ENCODE peak calls at places on chromosomes 5 and 9, in six cellular contexts. O, J, R, Q, A and Z are unnamed samples.

GRCh38 chr5:123599171-123599570 is 87.2 kb downstream of the CSNK1G3 start:
- DNase-seq in O (no peak), J (no peak), R (no peak), Q (no peak), A (no peak), Z (no peak)

GRCh38 chr5:74400067-74400466 is 240.5 kb downstream of the ENC1 start:
- DNase-seq in O (no peak), J (no peak), R (no peak), Q (no peak), A (no peak), Z (no peak)

GRCh38 chr5:140240987-140241706 is 61.8 kb downstream of the PFDN1 start:
- DNase-seq in O (peak; percentile 95), J (peak; percentile 94), R (peak; percentile 89), Q (peak; percentile 79), A (peak; percentile 71), Z (no peak)

GRCh38 chr9:2597483-2597882 is 24.1 kb upstream of the VLDLR start:
- DNase-seq in O (no peak), J (no peak), R (no peak), Q (peak; percentile 11), A (no peak), Z (no peak)

GRCh38 chr5:135242496-135243193 is 156.4 kb downstream of the MACROH2A1 start:
- DNase-seq in O (no peak), J (peak; percentile 34), R (no peak), Q (no peak), A (no peak), Z (no peak)

GRCh38 chr9:97705354-97705950 is 8.3 kb upstream of the XPA start:
- DNase-seq in O (no peak), J (no peak), R (no peak), Q (no peak), A (no peak), Z (no peak)

GRCh38 chr5:64147849-64148441 is 17.7 kb upstream of the RNF180 start:
- DNase-seq in O (peak; percentile 6), J (no peak), R (peak; percentile 2), Q (peak; percentile 0), A (no peak), Z (no peak)

GRCh38 chr5:123157797-123158528 is 68.9 kb downstream of the PRDM6 start:
- DNase-seq in O (no peak), J (no peak), R (no peak), Q (no peak), A (peak; percentile 58), Z (no peak)